ENCODE peak calls at places on chromosomes 3 and 15, in nine cellular contexts. I is Ammon's horn; F is activated T-cell treated with anti-CD3 and anti-CD28 coated beads, Interleukin-2, amount 50 U/mL, for 72 hours; G is activated naive CD4-positive, alpha-beta T cell; O is effector CD4-positive, alpha-beta T cell; E is frontal cortex; C is T-cell; V is activated T-helper 1 cell treated with anti-CD3 and anti-CD28 coated beads, Interleukin-12 subunit alpha, Interleukin-12 subunit beta, Interleukin-2, Interleukin-4 antibody, amounts not matched to agents 30 ng/mL and 10 ng/mL and 1 ng/mL, durations not matched to agents 14 hours and 24 hours and 36 hours; Z is GM13977. X is an unnamed sample.

GRCh38 chr15:48940508-48940907 is 23.2 kb downstream of the SHC4 start:
- DNase-seq in C (no peak), V (no peak), I (no peak), O (no peak), G (no peak), E (no peak), Z (peak; percentile 72), F (peak; percentile 30), X (no peak)

GRCh38 chr15:26889298-26889898 is 22.5 kb downstream of the GABRA5 start:
- DNase-seq in F (peak; percentile 46), I (peak; percentile 89), G (no peak), V (no peak), Z (peak; percentile 67), C (no peak), O (peak; percentile 21), E (no peak), X (no peak)

GRCh38 chr3:79039192-79039591 is 728.6 kb downstream of the ROBO1 start:
- DNase-seq in E (no peak), O (no peak), I (no peak), G (no peak), F (no peak), Z (no peak), C (no peak), V (no peak), X (no peak)

GRCh38 chr3:40911264-40911663 is 288.0 kb upstream of the CTNNB1 start:
- DNase-seq in E (no peak), O (no peak), C (no peak), Z (no peak), G (no peak), I (no peak), V (no peak), F (no peak), X (no peak)

GRCh38 chr3:12990781-12991480 is 82.3 kb downstream of the IQSEC1 start:
- DNase-seq in I (no peak), V (no peak), Z (no peak), E (no peak), C (no peak), O (no peak), G (no peak), F (no peak), X (peak; percentile 52)

GRCh38 chr15:89673162-89673506 is 6.0 kb downstream of the PLIN1 start:
- DNase-seq in E (no peak), C (no peak), G (no peak), Z (no peak), I (no peak), V (no peak), F (peak; percentile 37), O (no peak), X (no peak)

GRCh38 chr3:105984837-105985236 is 116.0 kb upstream of the CBLB start:
- DNase-seq in O (no peak), E (no peak), F (no peak), Z (no peak), C (no peak), G (no peak), I (no peak), V (no peak), X (no peak)

GRCh38 chr15:24068102-24068501 is 381.0 kb upstream of the NDN start:
- DNase-seq in O (no peak), G (no peak), E (no peak), V (no peak), Z (no peak), I (no peak), F (no peak), C (no peak), X (no peak)

GRCh38 chr15:62853114-62853832 is 189.3 kb upstream of the TPM1 start:
- DNase-seq in Z (no peak), I (peak; percentile 45), O (no peak), F (no peak), G (no peak), E (no peak), C (no peak), V (no peak), X (no peak)

GRCh38 chr3:32630266-32630665 is 54.7 kb upstream of the CNOT10 start:
- DNase-seq in G (no peak), V (no peak), F (no peak), I (no peak), O (no peak), E (no peak), C (no peak), Z (no peak), X (no peak)